ENCODE peak calls at places on chromosomes 12 and 14, in eight cellular contexts. U is CD8-positive, alpha-beta T cell; X is fibroblast of lung; Q is CD4-positive, alpha-beta T cell; I is OCI-LY7; F is breast epithelium; E is A549; L is tibial nerve. A is an unnamed sample. For H3K9me3, the result is how much of the 10 kb centered on the place peaks cover.

GRCh38 chr12:94180558-94181296 is 32.4 kb downstream of the PLXNC1 start:
- DNase-seq in U (no peak), X (peak), Q (no peak), I (no peak), F (no peak), E (no peak), L (no peak), A (no peak)

GRCh38 chr12:132506730-132507538 is 17.0 kb downstream of the FBRSL1 start:
- DNase-seq in U (peak), X (peak), Q (peak), I (no peak), F (no peak), E (no peak), L (peak), A (peak)

GRCh38 chr12:121786441-121786825 is 7.1 kb downstream of the RHOF start:
- DNase-seq in U (no peak), X (peak), Q (no peak), I (no peak), F (peak), E (peak), L (no peak), A (no peak)

GRCh38 chr12:130775953-130776856 is 60.1 kb upstream of the RIMBP2 start:
- DNase-seq in U (peak), X (peak), Q (peak), I (no peak), F (no peak), E (peak), L (no peak), A (no peak)

GRCh38 chr14:33120966-33121365 is 182.3 kb downstream of the NPAS3 start:
- DNase-seq in U (no peak), X (peak), Q (no peak), I (no peak), F (no peak), E (no peak), L (no peak), A (no peak)

GRCh38 chr12:3103806-3104205 is 26.6 kb downstream of the TSPAN9 start:
- DNase-seq in U (no peak), X (no peak), Q (no peak), I (no peak), F (no peak), E (no peak), L (no peak), A (no peak)

GRCh38 chr12:47547077-47547476 is 158.8 kb downstream of the RPAP3 start:
- DNase-seq in U (no peak), X (peak), Q (no peak), I (no peak), F (no peak), E (no peak), L (no peak), A (no peak)

GRCh38 chr14:100271247-100271939 is 32.4 kb downstream of the YY1 start:
- DNase-seq in U (no peak), X (no peak), Q (no peak), I (peak), F (no peak), E (no peak), L (no peak), A (no peak)

GRCh38 chr12:111285191-111285590 is 83.7 kb downstream of the PHETA1 start:
- DNase-seq in U (no peak), X (no peak), Q (no peak), I (no peak), F (no peak), E (no peak), L (no peak), A (no peak)

GRCh38 chr14:36660736-36661505 is 739 bp upstream of the PAX9 start:
- DNase-seq in U (no peak), X (no peak), Q (no peak), I (peak), F (no peak), E (no peak), L (no peak), A (no peak)

GRCh38 chr12:132444957-132445883 is 44.7 kb upstream of the FBRSL1 start:
- DNase-seq in U (peak), X (no peak), Q (peak), I (peak), F (no peak), E (no peak), L (no peak), A (peak)

GRCh38 chr12:19222566-19222965 is 93.0 kb downstream of the PLEKHA5 start:
- DNase-seq in U (no peak), X (no peak), Q (no peak), I (no peak), F (no peak), E (no peak), L (no peak), A (no peak)

GRCh38 chr14:61565836-61566536 is 129.3 kb upstream of the HIF1A start:
- DNase-seq in U (peak), X (peak), Q (no peak), I (no peak), F (no peak), E (no peak), L (no peak), A (no peak)

GRCh38 chr12:23540572-23540971 is 408.9 kb downstream of the SOX5 start:
- DNase-seq in U (no peak), X (no peak), Q (no peak), I (no peak), F (no peak), E (no peak), L (no peak), A (no peak)

GRCh38 chr14:90715993-90716392 is 100.2 kb downstream of the TTC7B start:
- DNase-seq in U (no peak), X (no peak), Q (no peak), I (no peak), F (no peak), E (no peak), L (no peak), A (no peak)

GRCh38 chr12:6180300-6181051 is 19.7 kb upstream of the CD9 start:
- DNase-seq in U (no peak), X (peak), Q (no peak), I (no peak), F (no peak), E (no peak), L (peak), A (no peak)

GRCh38 chr14:90551070-90551704 is 154.4 kb downstream of the CALM1 start:
- DNase-seq in U (no peak), X (peak), Q (no peak), I (no peak), F (no peak), E (no peak), L (no peak), A (no peak)

GRCh38 chr12:5587701-5588100 is 155.8 kb downstream of the NTF3 start:
- DNase-seq in U (no peak), X (no peak), Q (no peak), I (no peak), F (no peak), E (no peak), L (no peak), A (no peak)

GRCh38 chr14:106670006-106670405 is 1143.6 kb downstream of the TMEM121 start:
- DNase-seq in U (no peak), X (no peak), Q (no peak), I (no peak), F (no peak), E (no peak), L (no peak), A (no peak)
- H3K9me3 ChIP-seq in U (under half), X (under half), Q (under half), I (under half), F (under half), E (under half), L (under half), A (under half)

GRCh38 chr12:21330682-21331253 is 3.9 kb downstream of the SLCO1A2 start:
- DNase-seq in U (no peak), X (peak), Q (no peak), I (peak), F (no peak), E (no peak), L (no peak), A (no peak)
- H3K9me3 ChIP-seq in U (under half), X (under half), Q (under half), I (under half), F (under half), E (under half), L (under half), A (under half)

DNA sequence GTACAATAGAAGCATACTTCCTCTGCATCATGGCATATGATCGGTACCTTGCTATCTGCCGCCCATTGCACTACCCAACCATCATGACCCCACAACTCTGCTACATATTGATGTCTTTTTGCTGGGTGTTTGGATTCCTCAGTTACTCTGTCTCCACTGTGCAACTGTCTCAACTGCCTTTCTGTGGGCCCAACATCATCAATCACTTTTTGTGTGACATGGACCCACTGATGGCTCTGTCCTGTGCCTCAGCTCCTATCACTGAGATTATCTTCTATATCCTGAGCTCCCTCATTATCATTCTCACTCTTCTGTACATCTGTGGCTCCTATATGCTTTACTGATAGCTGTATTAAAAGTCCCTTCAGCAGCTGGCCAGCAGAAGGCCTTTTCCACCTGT is 13.9 kb upstream of the OR11H6 start:
- DNase-seq in U (no peak), X (no peak), Q (no peak), I (no peak), F (no peak), E (no peak), L (no peak), A (no peak)
- H3K9me3 ChIP-seq in U (under half), X (under half), Q (under half), I (under half), F (under half), E (under half), L (under half), A (under half)

GRCh38 chr12:34396006-34396860 is 373.9 kb downstream of the ALG10 start:
- DNase-seq in U (peak), X (no peak), Q (no peak), I (no peak), F (peak), E (no peak), L (peak), A (no peak)
- H3K9me3 ChIP-seq in U (under half), X (under half), Q (under half), I (under half), F (half or more), E (under half), L (under half), A (under half)

GRCh38 chr14:68797180-68797670 is 4.4 kb upstream of the ZFP36L1 start:
- DNase-seq in U (no peak), X (no peak), Q (no peak), I (no peak), F (no peak), E (no peak), L (no peak), A (no peak)

GRCh38 chr14:68800361-68800760 is 7.5 kb upstream of the ZFP36L1 start:
- DNase-seq in U (no peak), X (peak), Q (no peak), I (no peak), F (no peak), E (no peak), L (no peak), A (no peak)

GRCh38 chr14:68806526-68807147 is 13.8 kb upstream of the ZFP36L1 start:
- DNase-seq in U (no peak), X (no peak), Q (no peak), I (peak), F (no peak), E (no peak), L (no peak), A (no peak)

GRCh38 chr14:68798621-68799020 is 5.8 kb upstream of the ZFP36L1 start:
- DNase-seq in U (no peak), X (no peak), Q (no peak), I (no peak), F (no peak), E (no peak), L (no peak), A (no peak)

GRCh38 chr14:68801631-68802030 is 8.8 kb upstream of the ZFP36L1 start:
- DNase-seq in U (no peak), X (no peak), Q (no peak), I (no peak), F (no peak), E (no peak), L (no peak), A (no peak)
- H3K9me3 ChIP-seq in U (under half), X (under half), Q (under half), I (under half), F (under half), E (under half), L (under half), A (under half)